ENCODE peak calls at places on chromosomes 1 and 21, in six cellular contexts. O, I, A, B, Q and Y are unnamed samples.

GRCh38 chr1:8590696-8591351 is 226.6 kb downstream of the RERE start:
- DNase-seq in A (no peak), I (no peak), B (no peak), O (no peak), Q (no peak), Y (no peak)

GRCh38 chr1:104991702-104992101 is 1242.0 kb downstream of the AMY1C start:
- DNase-seq in O (no peak), I (no peak), B (no peak), A (no peak), Q (no peak), Y (peak)

GRCh38 chr1:54052470-54052933 is 502 bp downstream of the TMEM59 start:
- DNase-seq in B (no peak), Q (no peak), A (peak), O (peak), I (no peak), Y (peak)

GRCh38 chr1:31648633-31649032 is 4.0 kb upstream of the PEF1 start:
- DNase-seq in I (no peak), A (no peak), Q (no peak), O (no peak), B (no peak), Y (no peak)

GRCh38 chr21:35428489-35428888 is 379.4 kb upstream of the RUNX1 start:
- DNase-seq in Q (no peak), B (peak), O (no peak), A (peak), I (peak), Y (peak)

GRCh38 chr1:85078903-85079302 is 30.6 kb upstream of the MCOLN3 start:
- DNase-seq in Q (no peak), O (no peak), B (no peak), I (no peak), A (peak), Y (peak)

GRCh38 chr1:88878731-88879130 is 12.6 kb downstream of the GTF2B start:
- DNase-seq in B (no peak), I (no peak), A (no peak), Q (no peak), O (no peak), Y (peak)

GRCh38 chr1:12370241-12370980 is 140.6 kb downstream of the VPS13D start:
- DNase-seq in B (no peak), A (no peak), O (no peak), I (no peak), Q (no peak), Y (no peak)

GRCh38 chr21:39384674-39385298 is 35.9 kb upstream of the HMGN1 start:
- DNase-seq in Q (no peak), I (no peak), O (no peak), A (peak), B (no peak), Y (peak)

GRCh38 chr1:9615316-9616063 is 26.8 kb downstream of the TMEM201 start:
- DNase-seq in I (peak), A (peak), O (peak), B (peak), Q (peak), Y (peak)

GRCh38 chr1:167635941-167636340 is 5.9 kb downstream of the RCSD1 start:
- DNase-seq in A (no peak), I (no peak), O (no peak), B (no peak), Q (no peak), Y (no peak)

GRCh38 chr1:90706437-90707362 is 10.4 kb downstream of the BARHL2 start:
- DNase-seq in B (no peak), I (peak), O (no peak), Q (no peak), A (no peak), Y (no peak)

GRCh38 chr1:203629509-203630082 is 3.0 kb downstream of the ATP2B4 start:
- DNase-seq in O (peak), Q (no peak), I (peak), A (peak), B (peak), Y (no peak)

GRCh38 chr1:74407902-74408301 is 104.5 kb downstream of the LRRC53 start:
- DNase-seq in A (no peak), O (no peak), B (no peak), I (no peak), Q (no peak), Y (no peak)

GRCh38 chr1:218353656-218354055 is 8.5 kb downstream of the TGFB2 start:
- DNase-seq in I (no peak), A (no peak), B (no peak), O (no peak), Q (no peak), Y (peak)